ENCODE peak calls at places on chromosomes 7 and 10, in seven cellular contexts. U, H, N, T, S, J and V are unnamed samples.

GRCh38 chr10:99888623-99889022 is 106.2 kb downstream of the ABCC2 start:
- DNase-seq in J (no peak), U (no peak), S (no peak), N (no peak), H (no peak), T (no peak), V (no peak)

GRCh38 chr7:70569335-70569819 is 562.6 kb upstream of the GALNT17 start:
- DNase-seq in J (peak; percentile 75), S (no peak), H (no peak), N (no peak), T (peak; percentile 40), U (no peak), V (peak; percentile 31)

GRCh38 chr10:30447125-30447799 is 13.3 kb downstream of the MAP3K8 start:
- DNase-seq in U (no peak), H (no peak), S (no peak), T (no peak), J (no peak), N (no peak), V (no peak)

GRCh38 chr7:20388064-20388463 is 57.4 kb downstream of the ITGB8 start:
- DNase-seq in S (no peak), U (no peak), T (no peak), H (no peak), J (no peak), N (no peak), V (no peak)

GRCh38 chr10:122490268-122490667 is 28.9 kb downstream of the HTRA1 start:
- DNase-seq in H (no peak), S (no peak), N (no peak), J (no peak), U (no peak), T (no peak), V (no peak)

GRCh38 chr10:12350167-12350872 is 973 bp downstream of the CAMK1D start:
- DNase-seq in S (peak; percentile 35), J (peak; percentile 69), H (peak; percentile 89), T (peak; percentile 49), N (no peak), U (no peak), V (no peak)

GRCh38 chr10:29748109-29748650 is 113.4 kb upstream of the SVIL start:
- DNase-seq in S (no peak), J (no peak), N (no peak), T (no peak), U (no peak), H (no peak), V (no peak)

GRCh38 chr10:131847241-131847783 is 53.5 kb upstream of the PPP2R2D start:
- DNase-seq in U (no peak), J (no peak), S (no peak), N (peak; percentile 60), T (no peak), H (peak; percentile 55), V (no peak)

GRCh38 chr7:102891693-102892261 is 21.0 kb upstream of the LRRC17 start:
- DNase-seq in S (no peak), H (no peak), N (no peak), J (peak; percentile 50), U (no peak), T (no peak), V (peak; percentile 78)

GRCh38 chr7:133139350-133139749 is 57.5 kb upstream of the CHCHD3 start:
- DNase-seq in N (no peak), H (no peak), T (peak; percentile 26), J (no peak), S (no peak), U (no peak), V (peak; percentile 13)

GRCh38 chr7:72183835-72184234 is 228.3 kb downstream of the CALN1 start:
- DNase-seq in N (no peak), S (no peak), U (no peak), J (no peak), T (peak; percentile 10), H (no peak), V (no peak)

GRCh38 chr10:127849896-127850295 is 42.8 kb downstream of the CLRN3 start:
- DNase-seq in U (no peak), H (no peak), N (no peak), S (no peak), J (no peak), T (no peak), V (no peak)